ENCODE peak calls at places on chromosomes 6 and 20, in five cellular contexts. M is ELR, I is progenitor cell of endocrine pancreas, F is nucleus accumbens, N is NCI-H460. D is an unnamed sample.

GRCh38 chr20:25277941-25278521 is 30.1 kb downstream of the PYGB start:
- DNase-seq in F (no peak), N (no peak), M (no peak), I (no peak), D (no peak)

GRCh38 chr6:139439278-139439813 is 64.9 kb upstream of the CITED2 start:
- DNase-seq in N (no peak), F (no peak), M (peak), I (no peak), D (no peak)

GRCh38 chr20:46349742-46350056 is 41.4 kb upstream of the CDH22 start:
- DNase-seq in N (no peak), F (no peak), M (no peak), I (no peak), D (no peak)

GRCh38 chr20:4961746-4962145 is 39.6 kb downstream of the SLC23A2 start:
- DNase-seq in N (peak), I (no peak), M (no peak), F (no peak), D (no peak)

GRCh38 chr20:21259346-21259745 is 43.8 kb upstream of the XRN2 start:
- DNase-seq in M (no peak), F (peak), N (no peak), I (no peak), D (no peak)

GRCh38 chr20:62603021-62603906 is 39.0 kb upstream of the SLCO4A1 start:
- DNase-seq in M (peak), N (no peak), F (no peak), I (no peak), D (no peak)

GRCh38 chr20:34562643-34563042 is 4.1 kb downstream of the MAP1LC3A start:
- DNase-seq in M (peak), N (no peak), I (no peak), F (no peak), D (no peak)

GRCh38 chr20:13200767-13201500 is 20.1 kb upstream of the ISM1 start:
- DNase-seq in M (no peak), N (no peak), F (no peak), I (no peak), D (no peak)

GRCh38 chr6:70638468-70638867 is 29.2 kb upstream of the SMAP1 start:
- DNase-seq in I (no peak), N (no peak), M (no peak), F (no peak), D (no peak)

D was measured in cerebellar nuclear complex.